ENCODE peak calls at places on chromosomes 12 and 14, in five cellular contexts. One of them, this sample, is unnamed.

GRCh38 chr14:52348279-52348678 is 34.2 kb downstream of the PTGER2 start:
- DNase-seq in stromal cell of bone marrow: no peak
- DNase-seq in AG09309: no peak
- DNase-seq in choroid plexus epithelial cell: no peak
- DNase-seq in non-pigmented ciliary epithelial cell: no peak
- DNase-seq in this sample: no peak

GRCh38 chr12:68888243-68888642 is 44.7 kb downstream of the CPM start:
- DNase-seq in choroid plexus epithelial cell: no peak
- DNase-seq in AG09309: no peak
- DNase-seq in stromal cell of bone marrow: no peak
- DNase-seq in non-pigmented ciliary epithelial cell: no peak
- DNase-seq in this sample: no peak

GRCh38 chr12:68532204-68532886 is 78.4 kb upstream of the RAP1B start:
- DNase-seq in stromal cell of bone marrow: no peak
- DNase-seq in AG09309: no peak
- DNase-seq in choroid plexus epithelial cell: no peak
- DNase-seq in non-pigmented ciliary epithelial cell: no peak
- DNase-seq in this sample: no peak

GRCh38 chr12:82411561-82412230 is 53.4 kb downstream of the METTL25 start:
- DNase-seq in AG09309: no peak
- DNase-seq in non-pigmented ciliary epithelial cell: no peak
- DNase-seq in stromal cell of bone marrow: no peak
- DNase-seq in choroid plexus epithelial cell: peak
- DNase-seq in this sample: no peak

GRCh38 chr12:109393437-109394345 is 46.0 kb downstream of the MYO1H start:
- DNase-seq in non-pigmented ciliary epithelial cell: no peak
- DNase-seq in choroid plexus epithelial cell: peak
- DNase-seq in AG09309: peak
- DNase-seq in stromal cell of bone marrow: peak
- DNase-seq in this sample: no peak

GRCh38 chr14:104797112-104798044 is 1.8 kb upstream of the AKT1 start:
- DNase-seq in AG09309: no peak
- DNase-seq in non-pigmented ciliary epithelial cell: no peak
- DNase-seq in stromal cell of bone marrow: no peak
- DNase-seq in choroid plexus epithelial cell: no peak
- DNase-seq in this sample: no peak

GRCh38 chr14:73489481-73490175 is 1.1 kb upstream of the RIOX1 start:
- DNase-seq in stromal cell of bone marrow: no peak
- DNase-seq in choroid plexus epithelial cell: no peak
- DNase-seq in AG09309: no peak
- DNase-seq in non-pigmented ciliary epithelial cell: no peak
- DNase-seq in this sample: no peak

GRCh38 chr12:8698132-8698829 is 490 bp downstream of the RIMKLB start:
- DNase-seq in stromal cell of bone marrow: no peak
- DNase-seq in non-pigmented ciliary epithelial cell: no peak
- DNase-seq in AG09309: no peak
- DNase-seq in choroid plexus epithelial cell: no peak
- DNase-seq in this sample: peak

GRCh38 chr12:50024804-50025186 is 499 bp downstream of the RACGAP1 start:
- DNase-seq in stromal cell of bone marrow: no peak
- DNase-seq in non-pigmented ciliary epithelial cell: no peak
- DNase-seq in AG09309: no peak
- DNase-seq in choroid plexus epithelial cell: no peak
- DNase-seq in this sample: no peak

GRCh38 chr14:102539544-102540309 is 30.2 kb upstream of the ANKRD9 start:
- DNase-seq in choroid plexus epithelial cell: peak
- DNase-seq in non-pigmented ciliary epithelial cell: no peak
- DNase-seq in AG09309: no peak
- DNase-seq in stromal cell of bone marrow: no peak
- DNase-seq in this sample: no peak

GRCh38 chr14:75015496-75015895 is 12.8 kb downstream of the EIF2B2 start:
- DNase-seq in choroid plexus epithelial cell: no peak
- DNase-seq in stromal cell of bone marrow: no peak
- DNase-seq in AG09309: no peak
- DNase-seq in non-pigmented ciliary epithelial cell: no peak
- DNase-seq in this sample: no peak

GRCh38 chr14:65079201-65079600 is 23.1 kb downstream of the MAX start:
- DNase-seq in stromal cell of bone marrow: no peak
- DNase-seq in non-pigmented ciliary epithelial cell: no peak
- DNase-seq in choroid plexus epithelial cell: no peak
- DNase-seq in AG09309: no peak
- DNase-seq in this sample: no peak

GRCh38 chr14:91744068-91744480 is 12.2 kb upstream of the CATSPERB start:
- DNase-seq in AG09309: no peak
- DNase-seq in choroid plexus epithelial cell: peak
- DNase-seq in non-pigmented ciliary epithelial cell: no peak
- DNase-seq in stromal cell of bone marrow: no peak
- DNase-seq in this sample: no peak

GRCh38 chr14:104331871-104332605 is 193.7 kb downstream of the KIF26A start:
- DNase-seq in choroid plexus epithelial cell: no peak
- DNase-seq in AG09309: no peak
- DNase-seq in non-pigmented ciliary epithelial cell: no peak
- DNase-seq in stromal cell of bone marrow: no peak
- DNase-seq in this sample: peak

GRCh38 chr14:78310263-78310662 is 140.1 kb downstream of the NRXN3 start:
- DNase-seq in choroid plexus epithelial cell: no peak
- DNase-seq in stromal cell of bone marrow: no peak
- DNase-seq in AG09309: no peak
- DNase-seq in non-pigmented ciliary epithelial cell: no peak
- DNase-seq in this sample: no peak

GRCh38 chr12:5807090-5807414 is 138.0 kb downstream of the ANO2 start:
- DNase-seq in AG09309: peak
- DNase-seq in stromal cell of bone marrow: no peak
- DNase-seq in choroid plexus epithelial cell: no peak
- DNase-seq in non-pigmented ciliary epithelial cell: peak
- DNase-seq in this sample: no peak

GRCh38 chr14:60760648-60761364 is 26.2 kb downstream of the MNAT1 start:
- DNase-seq in non-pigmented ciliary epithelial cell: no peak
- DNase-seq in AG09309: no peak
- DNase-seq in choroid plexus epithelial cell: no peak
- DNase-seq in stromal cell of bone marrow: no peak
- DNase-seq in this sample: no peak

GRCh38 chr12:132754555-132754954 is 7.1 kb downstream of the ANKLE2 start:
- DNase-seq in choroid plexus epithelial cell: no peak
- DNase-seq in stromal cell of bone marrow: no peak
- DNase-seq in non-pigmented ciliary epithelial cell: no peak
- DNase-seq in AG09309: no peak
- DNase-seq in this sample: no peak

GRCh38 chr12:75289678-75290200 is 40.4 kb downstream of the CAPS2 start:
- DNase-seq in AG09309: no peak
- DNase-seq in non-pigmented ciliary epithelial cell: peak
- DNase-seq in choroid plexus epithelial cell: peak
- DNase-seq in stromal cell of bone marrow: peak
- DNase-seq in this sample: no peak

GRCh38 chr14:69091695-69092094 is 61.2 kb downstream of the DCAF5 start:
- DNase-seq in AG09309: no peak
- DNase-seq in stromal cell of bone marrow: no peak
- DNase-seq in non-pigmented ciliary epithelial cell: no peak
- DNase-seq in choroid plexus epithelial cell: no peak
- DNase-seq in this sample: no peak

GRCh38 chr14:96205059-96205993 is 687 bp downstream of the BDKRB2 start:
- DNase-seq in stromal cell of bone marrow: no peak
- DNase-seq in non-pigmented ciliary epithelial cell: no peak
- DNase-seq in choroid plexus epithelial cell: no peak
- DNase-seq in AG09309: no peak
- DNase-seq in this sample: no peak

GRCh38 chr14:72901361-72901760 is 7.5 kb upstream of the DPF3 start:
- DNase-seq in non-pigmented ciliary epithelial cell: no peak
- DNase-seq in AG09309: no peak
- DNase-seq in choroid plexus epithelial cell: no peak
- DNase-seq in stromal cell of bone marrow: no peak
- DNase-seq in this sample: no peak

GRCh38 chr14:75174066-75174465 is 2.3 kb downstream of the TMED10 start:
- DNase-seq in choroid plexus epithelial cell: no peak
- DNase-seq in stromal cell of bone marrow: no peak
- DNase-seq in AG09309: no peak
- DNase-seq in non-pigmented ciliary epithelial cell: no peak
- DNase-seq in this sample: no peak

This sample was measured in coronary artery.